ENCODE peak calls at places on chromosomes 13 and 19, in seven cellular contexts. L, A, S, F, G, D and B are unnamed samples.

GRCh38 chr13:60369242-60369641 is 27.8 kb upstream of the TDRD3 start:
- DNase-seq in L (no peak), A (no peak), S (peak), F (no peak), G (no peak), D (no peak), B (no peak)

GRCh38 chr19:277581-278165 is 13.5 kb downstream of the PLPP2 start:
- DNase-seq in L (no peak), A (peak), S (no peak), F (no peak), G (no peak), D (no peak), B (no peak)

GRCh38 chr13:44537238-44537637 is 38.9 kb downstream of the TSC22D1 start:
- DNase-seq in L (no peak), A (no peak), S (no peak), F (no peak), G (no peak), D (no peak), B (no peak)

GRCh38 chr13:98123176-98123575 is 19.7 kb upstream of the FARP1 start:
- DNase-seq in L (no peak), A (no peak), S (no peak), F (no peak), G (no peak), D (no peak), B (no peak)

GRCh38 chr13:101982903-101983302 is 418.9 kb downstream of the FGF14 start:
- DNase-seq in L (no peak), A (no peak), S (no peak), F (no peak), G (no peak), D (no peak), B (no peak)

GRCh38 chr19:41795031-41795461 is 1.3 kb upstream of the CEACAM3 start:
- DNase-seq in L (no peak), A (peak), S (peak), F (no peak), G (peak), D (peak), B (peak)

GRCh38 chr13:47250141-47250540 is 353.3 kb upstream of the HTR2A start:
- DNase-seq in L (no peak), A (no peak), S (no peak), F (no peak), G (no peak), D (no peak), B (no peak)

GRCh38 chr13:112762690-112763080 is 72.8 kb downstream of the ATP11A start:
- DNase-seq in L (no peak), A (no peak), S (no peak), F (no peak), G (no peak), D (no peak), B (no peak)

GRCh38 chr13:107568181-107568580 is 647.2 kb downstream of the LIG4 start:
- DNase-seq in L (no peak), A (no peak), S (peak), F (no peak), G (no peak), D (no peak), B (no peak)